ENCODE peak calls at places on chromosomes 4 and X, in four cellular contexts. G is heart right ventricle, L is SJSA1, F is small intestine. Z is an unnamed sample.

GRCh38 chr4:84937381-84937977 is 29.0 kb downstream of the WDFY3 start:
- DNase-seq in G (no peak), L (no peak), F (no peak), Z (no peak)

GRCh38 chrX:17291998-17292658 is 82.9 kb upstream of the NHS start:
- DNase-seq in G (no peak), L (no peak), F (no peak), Z (no peak)

GRCh38 chr4:11471613-11472012 is 42.9 kb upstream of the HS3ST1 start:
- DNase-seq in G (peak; percentile 21), L (no peak), F (peak; percentile 64), Z (no peak)

GRCh38 chrX:18973527-18974192 is 10.3 kb downstream of the PHKA2 start:
- DNase-seq in G (no peak), L (no peak), F (peak; percentile 17), Z (peak; percentile 2)

GRCh38 chr4:59091376-59092142 is 1981.4 kb upstream of the IGFBP7 start:
- DNase-seq in G (no peak), L (no peak), F (no peak), Z (no peak)

GRCh38 chrX:44267116-44267515 is 76.4 kb downstream of the EFHC2 start:
- DNase-seq in G (no peak), L (no peak), F (no peak), Z (no peak)

GRCh38 chr4:126701756-126702155 is 931.0 kb upstream of the INTU start:
- DNase-seq in G (peak; percentile 41), L (no peak), F (no peak), Z (no peak)

GRCh38 chr4:143559757-143560147 is 46.2 kb downstream of the SMARCA5 start:
- DNase-seq in G (no peak), L (no peak), F (no peak), Z (no peak)

GRCh38 chr4:5660185-5660584 is 48.2 kb downstream of the EVC2 start:
- DNase-seq in G (no peak), L (no peak), F (no peak), Z (no peak)

GRCh38 chr4:15888515-15888914 is 50.0 kb downstream of the FGFBP1 start:
- DNase-seq in G (no peak), L (no peak), F (no peak), Z (no peak)

GRCh38 chrX:102835504-102836146 is 101.4 kb upstream of the RAB40AL start:
- DNase-seq in G (no peak), L (no peak), F (peak; percentile 15), Z (no peak)

GRCh38 chrX:155216940-155217450 is 735 bp downstream of the VBP1 start:
- DNase-seq in G (no peak), L (no peak), F (peak; percentile 0), Z (no peak)

GRCh38 chr4:16067515-16067914 is 16.3 kb downstream of the PROM1 start:
- DNase-seq in G (no peak), L (no peak), F (peak; percentile 70), Z (peak; percentile 69)

GRCh38 chr4:175238827-175239517 is 320.8 kb downstream of the ADAM29 start:
- DNase-seq in G (no peak), L (no peak), F (no peak), Z (no peak)
- H3K27ac ChIP-seq in G (no peak overlapping the region), L (no peak overlapping the region), F (no peak overlapping the region), Z (no peak overlapping the region)

GRCh38 chr4:87491436-87491835 is 37.7 kb downstream of the SPARCL1 start:
- DNase-seq in G (no peak), L (no peak), F (no peak), Z (no peak)
- H3K27ac ChIP-seq in G (peak overlapping the region; percentile 58), L (no peak overlapping the region), F (no peak overlapping the region), Z (peak overlapping the region; percentile 2)

DNA sequence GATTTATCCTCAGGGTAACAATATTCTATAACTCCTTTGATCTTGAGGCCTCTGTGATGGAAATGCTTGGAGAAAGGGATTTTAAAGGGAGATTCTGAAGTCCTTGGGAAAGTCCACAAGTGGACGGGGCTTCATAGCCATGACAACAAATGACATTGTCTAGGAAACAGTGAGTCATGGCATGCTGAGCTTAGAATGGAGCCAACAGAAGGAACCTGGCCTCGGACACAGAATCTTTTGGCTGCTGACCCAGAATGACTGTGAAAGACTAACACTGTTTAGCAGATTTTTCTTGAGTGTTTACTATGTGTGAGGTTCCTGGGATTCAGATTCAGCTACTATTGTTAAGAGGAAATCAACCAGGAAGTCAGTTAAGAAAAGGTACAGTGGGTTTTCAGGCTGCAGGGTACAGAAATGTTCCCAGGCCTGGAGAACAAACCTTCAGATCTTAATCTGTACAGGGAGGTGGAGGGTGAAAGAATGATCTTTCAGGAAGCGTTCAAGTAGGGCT is 18.1 kb upstream of the CXCL2 start:
- DNase-seq in G (peak; percentile 87), L (peak; percentile 87), F (peak; percentile 53), Z (peak; percentile 65)
- H3K27ac ChIP-seq in G (peak overlapping the region; percentile 83), L (peak overlapping the region; percentile 80), F (no peak overlapping the region), Z (peak overlapping the region; percentile 81)

GRCh38 chrX:41026326-41027136 is 58.7 kb upstream of the USP9X start:
- DNase-seq in G (no peak), L (no peak), F (peak; percentile 79), Z (no peak)
- H3K27ac ChIP-seq in G (no peak overlapping the region), L (no peak overlapping the region), F (no peak overlapping the region), Z (no peak overlapping the region)

GRCh38 chr4:149110499-149110898 is 668.3 kb upstream of the NR3C2 start:
- DNase-seq in G (no peak), L (no peak), F (peak; percentile 82), Z (no peak)
- H3K27ac ChIP-seq in G (no peak overlapping the region), L (no peak overlapping the region), F (no peak overlapping the region), Z (no peak overlapping the region)

GRCh38 chr4:76948441-76949292 is 885 bp upstream of the SEPTIN11 start:
- DNase-seq in G (peak; percentile 77), L (peak; percentile 82), F (peak; percentile 64), Z (peak; percentile 81)
- H3K27ac ChIP-seq in G (peak overlapping the region; percentile 90), L (peak overlapping the region; percentile 83), F (peak overlapping the region; percentile 84), Z (peak overlapping the region; percentile 86)